ENCODE peak calls at places on chromosomes 6 and 20, in eight cellular contexts. N is tibial nerve, J is stomach, D is GM12878, T is A549, I is transverse colon, Y is HepG2, S is H1. X is an unnamed sample.

GRCh38 chr6:14739830-14740229 is 506.0 kb upstream of the JARID2 start:
- DNase-seq in N (no peak), J (no peak), D (no peak), T (no peak), I (no peak), Y (no peak), S (no peak), X (no peak)

GRCh38 chr6:34273242-34273805 is 24.5 kb upstream of the SMIM29 start:
- DNase-seq in N (no peak), J (peak), D (no peak), T (no peak), I (no peak), Y (peak), S (no peak), X (no peak)

GRCh38 chr6:125957845-125958244 is 1.3 kb downstream of the HINT3 start:
- DNase-seq in N (no peak), J (no peak), D (no peak), T (peak), I (peak), Y (peak), S (no peak), X (no peak)

GRCh38 chr6:75278474-75279077 is 6.0 kb downstream of the TMEM30A start:
- DNase-seq in N (no peak), J (no peak), D (no peak), T (no peak), I (no peak), Y (no peak), S (no peak), X (no peak)

GRCh38 chr6:136669299-136669699 is 119.1 kb upstream of the MAP7 start:
- DNase-seq in N (no peak), J (no peak), D (no peak), T (no peak), I (no peak), Y (peak), S (no peak), X (no peak)

GRCh38 chr6:155473741-155474140 is 18.1 kb upstream of the NOX3 start:
- DNase-seq in N (no peak), J (no peak), D (no peak), T (no peak), I (no peak), Y (no peak), S (no peak), X (no peak)

GRCh38 chr6:48069280-48069679 is 41.7 kb downstream of the PTCHD4 start:
- DNase-seq in N (no peak), J (no peak), D (no peak), T (no peak), I (no peak), Y (no peak), S (peak), X (no peak)

GRCh38 chr6:53581161-53581560 is 36.3 kb upstream of the GCLC start:
- DNase-seq in N (no peak), J (no peak), D (no peak), T (no peak), I (no peak), Y (no peak), S (no peak), X (no peak)

GRCh38 chr20:426564-426963 is 18.5 kb downstream of the RBCK1 start:
- DNase-seq in N (no peak), J (no peak), D (no peak), T (no peak), I (no peak), Y (no peak), S (no peak), X (no peak)

GRCh38 chr6:52745764-52746201 is 17.5 kb downstream of the GSTA2 start:
- DNase-seq in N (no peak), J (no peak), D (no peak), T (no peak), I (no peak), Y (peak), S (no peak), X (no peak)

DNA sequence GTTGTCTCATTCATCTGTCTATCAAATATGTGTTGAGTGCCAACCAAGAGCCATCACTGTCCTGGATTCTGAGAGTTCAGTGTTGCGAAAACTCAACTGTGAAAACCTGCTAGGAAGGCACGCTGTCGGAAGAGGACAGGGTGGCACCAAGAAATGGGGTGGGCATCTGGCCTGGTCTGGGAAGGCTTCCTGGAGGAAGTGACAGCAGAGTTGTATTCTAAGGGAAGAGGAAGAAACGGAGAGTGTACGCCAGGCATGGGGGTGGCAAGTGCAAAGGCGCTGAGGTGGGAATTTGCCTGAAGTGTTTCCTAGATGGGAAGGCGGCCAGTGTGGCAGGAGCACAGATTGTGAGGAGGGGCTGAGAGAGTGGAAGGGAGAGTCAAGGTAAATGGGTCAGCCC is 91.2 kb downstream of the ANKRD60 start:
- DNase-seq in N (no peak), J (no peak), D (no peak), T (no peak), I (no peak), Y (no peak), S (no peak), X (no peak)
- TF ChIP-seq EP300 in N (no peak), J (no peak), D (no peak), T (no peak), I (no peak), Y (no peak), S (no peak), X (no peak)

GRCh38 chr6:29853245-29853644 is 25.6 kb downstream of the HLA-G start:
- DNase-seq in N (no peak), J (no peak), D (no peak), T (no peak), I (no peak), Y (no peak), S (no peak), X (no peak)
- TF ChIP-seq CTCF in N (no peak), J (no peak), D (no peak), T (no peak), I (no peak), Y (peak), S (no peak), X (no peak)

GRCh38 chr6:45378324-45378926 is 691 bp upstream of the SUPT3H start:
- DNase-seq in N (no peak), J (peak), D (no peak), T (no peak), I (no peak), Y (no peak), S (no peak), X (no peak)
- TF ChIP-seq EP300 in N (no peak), J (no peak), D (no peak), T (no peak), I (no peak), Y (no peak), S (no peak), X (no peak)

DNA sequence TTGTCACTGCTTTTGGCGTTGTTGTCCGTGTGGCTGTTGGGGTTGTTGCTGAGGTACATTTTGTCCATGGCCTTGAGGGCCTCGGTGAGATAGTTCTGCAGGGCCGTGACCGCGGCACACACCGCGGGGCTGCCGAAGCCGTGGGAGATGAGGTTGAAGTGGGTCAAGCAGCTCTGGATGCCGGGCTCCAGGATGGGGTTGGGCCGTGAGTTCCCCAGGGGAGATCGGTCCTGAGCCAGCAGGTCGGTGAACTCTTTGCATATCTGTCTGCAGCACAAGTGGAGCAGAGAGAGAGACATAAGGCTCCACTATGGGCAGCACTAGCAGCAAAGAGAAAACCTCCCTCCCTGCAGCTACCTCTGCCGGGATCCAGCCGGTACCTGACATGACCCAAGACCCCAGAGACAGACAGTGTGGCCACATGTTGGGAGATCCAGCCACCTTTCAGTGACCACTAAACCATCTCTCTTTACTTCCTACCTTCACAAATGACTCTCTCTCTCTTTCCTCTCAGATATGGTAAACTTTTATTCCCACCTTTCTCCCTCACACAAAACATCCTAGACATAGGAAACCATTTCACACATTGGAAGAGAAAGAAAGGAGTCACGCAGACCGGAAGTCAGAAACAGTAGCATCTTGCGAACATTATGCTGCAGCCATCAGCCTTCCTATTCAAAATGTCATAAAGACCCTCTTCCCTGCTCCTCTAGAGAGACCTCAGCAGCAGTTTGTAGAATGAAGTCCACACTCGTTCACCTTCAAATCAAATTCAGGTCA is 16.2 kb downstream of the TFAP2A start:
- DNase-seq in N (no peak), J (no peak), D (no peak), T (no peak), I (no peak), Y (no peak), S (no peak), X (no peak)
- TF ChIP-seq CTCF in N (no peak), J (no peak), D (no peak), T (no peak), I (no peak), Y (no peak), S (no peak), X (no peak)

GRCh38 chr6:167711784-167712183 is 114.9 kb upstream of the AFDN start:
- DNase-seq in N (no peak), J (no peak), D (no peak), T (no peak), I (peak), Y (no peak), S (no peak), X (no peak)

GRCh38 chr6:167712332-167713087 is 114.2 kb upstream of the AFDN start:
- DNase-seq in N (no peak), J (no peak), D (no peak), T (no peak), I (peak), Y (no peak), S (no peak), X (no peak)

GRCh38 chr6:167710521-167710920 is 116.2 kb upstream of the AFDN start:
- DNase-seq in N (no peak), J (no peak), D (no peak), T (no peak), I (no peak), Y (no peak), S (no peak), X (no peak)

GRCh38 chr6:167714166-167714565 is 112.5 kb upstream of the AFDN start:
- DNase-seq in N (no peak), J (no peak), D (no peak), T (no peak), I (no peak), Y (no peak), S (no peak), X (no peak)

DNA sequence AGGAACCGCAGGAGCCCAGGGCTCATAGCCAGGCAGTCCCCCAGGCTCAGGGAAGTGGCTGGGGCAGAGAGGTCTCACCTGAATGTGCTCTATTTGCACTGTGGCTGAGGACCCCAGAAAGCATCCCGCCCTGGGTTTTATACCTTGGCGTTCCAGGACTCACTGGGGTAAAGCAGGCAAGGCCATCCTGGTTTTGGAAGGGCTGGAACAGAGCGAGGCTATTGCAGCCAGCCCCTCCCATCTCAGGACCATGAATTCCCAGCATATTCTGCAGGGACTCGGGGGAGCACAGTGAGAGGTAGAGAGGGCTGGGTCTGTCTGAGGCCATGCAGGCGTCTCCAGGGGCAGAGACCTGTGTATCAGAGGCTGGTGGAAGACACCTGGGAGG is 113.6 kb upstream of the AFDN start:
- DNase-seq in N (no peak), J (no peak), D (no peak), T (no peak), I (no peak), Y (no peak), S (no peak), X (no peak)
- TF ChIP-seq EP300 in N (no peak), J (no peak), D (no peak), T (no peak), I (no peak), Y (no peak), S (no peak), X (no peak)

GRCh38 chr6:158573542-158573931 is 13.6 kb downstream of the TMEM181 start:
- DNase-seq in N (no peak), J (no peak), D (no peak), T (no peak), I (no peak), Y (no peak), S (no peak), X (no peak)
- TF ChIP-seq CTCF in N (no peak), J (no peak), D (no peak), T (no peak), I (no peak), Y (no peak), S (no peak), X (no peak)

DNA sequence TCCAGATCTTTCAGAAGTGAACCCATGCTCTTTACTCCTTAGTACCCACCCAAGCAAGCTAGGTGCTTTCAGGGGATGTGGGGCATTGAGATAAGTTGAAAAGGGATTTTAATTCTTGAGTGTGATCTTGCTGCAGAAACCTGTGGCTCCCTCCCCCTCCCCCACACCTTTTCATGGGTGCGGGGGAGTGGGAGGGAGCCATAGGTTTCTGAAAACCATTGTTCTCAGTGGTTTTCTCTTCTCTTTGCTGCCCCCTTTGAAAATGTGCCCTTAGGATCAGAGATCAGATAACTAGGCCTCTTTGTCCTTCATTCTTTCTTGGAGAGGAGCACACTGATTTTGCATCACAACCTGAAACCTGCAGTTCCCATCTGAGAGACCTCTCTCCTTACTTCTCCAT is 2.4 kb downstream of the PCSK2 start:
- DNase-seq in N (no peak), J (no peak), D (no peak), T (no peak), I (no peak), Y (no peak), S (peak), X (no peak)
- TF ChIP-seq EP300 in N (no peak), J (no peak), D (no peak), T (no peak), I (no peak), Y (no peak), S (no peak), X (no peak)

X was measured in ovary.